ENCODE peak calls at places on chromosomes 13 and 19, in seven cellular contexts. One of them, this sample, is unnamed.

GRCh38 chr19:44800461-44800860 is 8.4 kb upstream of the BCAM start:
- DNase-seq in GM10248: peak
- DNase-seq in sigmoid colon: peak
- DNase-seq in Peyer's patch: peak
- DNase-seq in PC-9: peak
- DNase-seq in fibroblast of lung: peak
- DNase-seq in MM.1S: peak
- DNase-seq in this sample: peak

GRCh38 chr13:26853272-26853818 is 92.8 kb upstream of the GPR12 start:
- DNase-seq in GM10248: no peak
- DNase-seq in sigmoid colon: no peak
- DNase-seq in Peyer's patch: no peak
- DNase-seq in PC-9: no peak
- DNase-seq in fibroblast of lung: no peak
- DNase-seq in MM.1S: no peak
- DNase-seq in this sample: no peak

GRCh38 chr19:31408460-31409124 is 59.4 kb upstream of the TSHZ3 start:
- DNase-seq in GM10248: no peak
- DNase-seq in sigmoid colon: no peak
- DNase-seq in Peyer's patch: no peak
- DNase-seq in PC-9: no peak
- DNase-seq in fibroblast of lung: peak
- DNase-seq in MM.1S: no peak
- DNase-seq in this sample: no peak

GRCh38 chr13:80040219-80040976 is 300.5 kb downstream of the SPRY2 start:
- DNase-seq in GM10248: no peak
- DNase-seq in sigmoid colon: no peak
- DNase-seq in Peyer's patch: no peak
- DNase-seq in PC-9: peak
- DNase-seq in fibroblast of lung: peak
- DNase-seq in MM.1S: no peak
- DNase-seq in this sample: no peak

GRCh38 chr13:31409678-31410356 is 210.0 kb downstream of the B3GLCT start:
- DNase-seq in GM10248: no peak
- DNase-seq in sigmoid colon: no peak
- DNase-seq in Peyer's patch: no peak
- DNase-seq in PC-9: no peak
- DNase-seq in fibroblast of lung: peak
- DNase-seq in MM.1S: peak
- DNase-seq in this sample: no peak

GRCh38 chr19:48970923-48971395 is 5.8 kb downstream of the FTL start:
- DNase-seq in GM10248: peak
- DNase-seq in sigmoid colon: peak
- DNase-seq in Peyer's patch: peak
- DNase-seq in PC-9: peak
- DNase-seq in fibroblast of lung: peak
- DNase-seq in MM.1S: peak
- DNase-seq in this sample: peak

GRCh38 chr13:106794131-106794530 is 226.2 kb upstream of the ARGLU1 start:
- DNase-seq in GM10248: no peak
- DNase-seq in sigmoid colon: no peak
- DNase-seq in Peyer's patch: no peak
- DNase-seq in PC-9: no peak
- DNase-seq in fibroblast of lung: no peak
- DNase-seq in MM.1S: no peak
- DNase-seq in this sample: no peak

GRCh38 chr13:98977568-98978270 is at the start of gene DOCK9:
- DNase-seq in GM10248: no peak
- DNase-seq in sigmoid colon: peak
- DNase-seq in Peyer's patch: no peak
- DNase-seq in PC-9: peak
- DNase-seq in fibroblast of lung: peak
- DNase-seq in MM.1S: no peak
- DNase-seq in this sample: no peak

GRCh38 chr13:98565726-98566577 is 11.0 kb downstream of the STK24 start:
- DNase-seq in GM10248: no peak
- DNase-seq in sigmoid colon: peak
- DNase-seq in Peyer's patch: no peak
- DNase-seq in PC-9: no peak
- DNase-seq in fibroblast of lung: peak
- DNase-seq in MM.1S: no peak
- DNase-seq in this sample: no peak

DNA sequence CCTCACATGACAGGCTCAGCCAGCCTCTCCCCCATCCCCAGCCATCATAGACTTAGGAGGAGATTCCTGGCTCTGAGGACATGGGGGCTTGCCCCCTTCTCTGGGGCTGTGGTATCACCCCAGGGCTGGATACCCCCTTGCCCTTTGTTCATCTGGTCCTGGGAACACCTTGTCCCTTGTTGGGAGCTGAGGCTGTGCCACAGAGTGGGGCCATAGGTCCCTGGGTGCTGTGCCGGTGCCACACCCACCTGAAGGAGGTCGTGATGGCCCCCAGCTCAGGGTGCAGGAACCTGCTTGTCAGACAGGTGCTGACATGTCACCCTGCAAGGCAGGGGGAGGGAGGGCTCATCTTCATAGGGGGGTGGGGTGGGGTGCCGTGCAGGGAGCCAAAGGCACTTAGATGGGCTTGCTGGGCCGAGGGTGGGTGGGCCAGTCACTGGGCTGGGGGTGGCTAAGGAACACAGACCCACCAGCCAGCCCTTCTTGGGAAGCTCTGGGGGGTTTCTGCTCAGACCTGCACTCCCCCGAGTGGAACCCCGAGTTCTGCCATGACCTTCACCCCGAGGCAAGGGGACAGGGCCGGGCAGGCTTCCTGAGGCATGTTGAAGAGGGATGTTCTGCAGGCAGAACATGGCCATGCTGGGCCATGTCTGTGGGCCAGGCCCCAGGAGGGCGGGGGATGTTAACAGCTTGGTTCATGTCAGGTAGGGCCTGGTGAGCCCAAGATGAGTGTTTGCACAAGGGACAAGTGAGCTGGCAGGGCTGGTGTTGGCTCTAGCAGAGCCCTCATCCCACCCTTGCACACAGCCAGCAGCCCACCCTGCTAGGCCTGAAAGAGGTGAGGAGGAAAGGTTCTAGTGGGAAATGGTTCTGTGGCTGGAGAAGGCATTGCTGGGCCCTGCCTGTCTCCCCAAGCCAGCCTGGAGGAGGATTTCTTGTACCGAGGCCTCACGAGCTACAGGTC is 28.0 kb downstream of the TSSK6 start:
- DNase-seq in GM10248: no peak
- DNase-seq in sigmoid colon: no peak
- DNase-seq in Peyer's patch: no peak
- DNase-seq in PC-9: no peak
- DNase-seq in fibroblast of lung: no peak
- DNase-seq in MM.1S: no peak
- DNase-seq in this sample: no peak
- TF ChIP-seq CTCF in GM10248: no peak
- TF ChIP-seq CTCF in sigmoid colon: no peak
- TF ChIP-seq CTCF in Peyer's patch: no peak
- TF ChIP-seq CTCF in PC-9: no peak
- TF ChIP-seq CTCF in fibroblast of lung: no peak
- TF ChIP-seq CTCF in MM.1S: no peak
- TF ChIP-seq CTCF in this sample: no peak

GRCh38 chr19:17389288-17389687 is 4.7 kb downstream of the CCDC194 start:
- DNase-seq in GM10248: no peak
- DNase-seq in sigmoid colon: no peak
- DNase-seq in Peyer's patch: no peak
- DNase-seq in PC-9: no peak
- DNase-seq in fibroblast of lung: no peak
- DNase-seq in MM.1S: no peak
- DNase-seq in this sample: no peak
- TF ChIP-seq CTCF in GM10248: no peak
- TF ChIP-seq CTCF in sigmoid colon: no peak
- TF ChIP-seq CTCF in Peyer's patch: no peak
- TF ChIP-seq CTCF in PC-9: no peak
- TF ChIP-seq CTCF in fibroblast of lung: no peak
- TF ChIP-seq CTCF in MM.1S: no peak
- TF ChIP-seq CTCF in this sample: no peak

GRCh38 chr13:109028626-109029025 is 399.2 kb downstream of the MYO16 start:
- DNase-seq in GM10248: no peak
- DNase-seq in sigmoid colon: no peak
- DNase-seq in Peyer's patch: no peak
- DNase-seq in PC-9: no peak
- DNase-seq in fibroblast of lung: peak
- DNase-seq in MM.1S: no peak
- DNase-seq in this sample: no peak

DNA sequence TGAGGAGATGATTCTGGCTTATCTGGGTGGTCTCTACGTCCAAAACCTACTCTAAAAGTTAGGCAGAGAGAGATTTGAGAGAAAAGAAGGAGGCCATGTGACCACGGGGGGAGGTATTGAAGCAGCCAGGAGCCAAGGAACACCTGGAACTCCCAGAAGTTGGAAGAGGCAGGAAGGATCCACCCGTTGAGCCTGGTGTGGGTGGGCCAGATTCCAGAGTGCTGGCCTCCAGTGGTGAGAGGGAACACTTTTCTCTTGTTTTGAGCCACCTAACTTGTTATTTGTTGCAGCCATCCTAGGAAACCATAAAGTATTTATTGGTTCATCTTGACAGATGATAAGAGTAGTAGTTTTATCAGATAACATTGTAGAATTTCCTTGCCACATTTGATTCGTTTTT is 396.9 kb downstream of the MYO16 start:
- DNase-seq in GM10248: no peak
- DNase-seq in sigmoid colon: no peak
- DNase-seq in Peyer's patch: no peak
- DNase-seq in PC-9: no peak
- DNase-seq in fibroblast of lung: no peak
- DNase-seq in MM.1S: no peak
- DNase-seq in this sample: no peak
- TF ChIP-seq CTCF in GM10248: no peak
- TF ChIP-seq CTCF in sigmoid colon: no peak
- TF ChIP-seq CTCF in Peyer's patch: no peak
- TF ChIP-seq CTCF in PC-9: no peak
- TF ChIP-seq CTCF in fibroblast of lung: no peak
- TF ChIP-seq CTCF in MM.1S: no peak
- TF ChIP-seq CTCF in this sample: no peak

GRCh38 chr19:10283301-10283733 is 3.4 kb upstream of the ICAM4 start:
- DNase-seq in GM10248: no peak
- DNase-seq in sigmoid colon: no peak
- DNase-seq in Peyer's patch: no peak
- DNase-seq in PC-9: peak
- DNase-seq in fibroblast of lung: no peak
- DNase-seq in MM.1S: no peak
- DNase-seq in this sample: no peak

GRCh38 chr19:10274589-10274988 is 3.7 kb downstream of the ICAM1 start:
- DNase-seq in GM10248: no peak
- DNase-seq in sigmoid colon: no peak
- DNase-seq in Peyer's patch: no peak
- DNase-seq in PC-9: no peak
- DNase-seq in fibroblast of lung: no peak
- DNase-seq in MM.1S: no peak
- DNase-seq in this sample: no peak

GRCh38 chr19:10277795-10278583 is 7.1 kb downstream of the ICAM1 start:
- DNase-seq in GM10248: no peak
- DNase-seq in sigmoid colon: no peak
- DNase-seq in Peyer's patch: no peak
- DNase-seq in PC-9: no peak
- DNase-seq in fibroblast of lung: no peak
- DNase-seq in MM.1S: no peak
- DNase-seq in this sample: no peak

GRCh38 chr19:10279737-10280442 is 6.9 kb upstream of the ICAM4 start:
- DNase-seq in GM10248: no peak
- DNase-seq in sigmoid colon: no peak
- DNase-seq in Peyer's patch: no peak
- DNase-seq in PC-9: peak
- DNase-seq in fibroblast of lung: no peak
- DNase-seq in MM.1S: no peak
- DNase-seq in this sample: no peak

GRCh38 chr19:10278935-10279334 is 7.8 kb upstream of the ICAM4 start:
- DNase-seq in GM10248: no peak
- DNase-seq in sigmoid colon: no peak
- DNase-seq in Peyer's patch: no peak
- DNase-seq in PC-9: no peak
- DNase-seq in fibroblast of lung: no peak
- DNase-seq in MM.1S: no peak
- DNase-seq in this sample: no peak
- TF ChIP-seq CTCF in GM10248: no peak
- TF ChIP-seq CTCF in sigmoid colon: no peak
- TF ChIP-seq CTCF in Peyer's patch: no peak
- TF ChIP-seq CTCF in PC-9: no peak
- TF ChIP-seq CTCF in fibroblast of lung: no peak
- TF ChIP-seq CTCF in MM.1S: no peak
- TF ChIP-seq CTCF in this sample: no peak

DNA sequence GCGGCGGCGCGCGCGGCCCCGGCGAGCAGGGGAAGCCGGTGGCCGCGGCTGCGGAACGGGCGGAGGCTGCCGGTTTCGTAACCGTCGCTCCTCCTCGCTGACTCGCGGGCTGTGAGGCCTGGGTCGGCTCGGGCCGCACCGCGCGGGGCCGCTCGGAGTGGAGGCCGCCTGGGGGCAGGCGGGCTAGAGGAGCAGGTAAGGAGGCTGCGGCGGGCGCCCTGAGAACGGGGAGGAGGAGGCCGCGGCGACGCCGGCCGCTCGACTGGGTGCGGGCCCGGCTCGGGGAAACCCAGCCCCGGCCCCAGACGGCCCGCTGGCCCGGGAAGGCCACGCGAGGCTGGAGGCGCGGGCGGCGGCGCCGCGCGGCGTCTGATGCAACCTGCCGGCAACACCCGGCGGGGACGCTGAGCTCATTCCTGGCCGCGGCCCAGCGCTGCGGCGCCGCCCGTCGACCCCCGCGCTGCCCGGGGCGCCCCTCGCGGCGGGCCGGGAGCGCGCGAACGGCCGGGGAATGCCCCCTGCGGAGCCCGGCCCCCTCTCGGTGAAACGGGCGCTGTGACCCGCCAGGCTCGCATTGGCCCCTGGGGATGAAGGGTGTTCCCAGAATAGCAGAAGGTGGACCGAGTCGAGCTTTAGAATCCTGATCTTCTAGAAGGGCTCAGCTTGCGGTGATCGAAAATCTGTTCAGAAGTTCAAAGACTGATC is at the start of gene CEBPG:
- DNase-seq in GM10248: peak
- DNase-seq in sigmoid colon: peak
- DNase-seq in Peyer's patch: peak
- DNase-seq in PC-9: no peak
- DNase-seq in fibroblast of lung: peak
- DNase-seq in MM.1S: peak
- DNase-seq in this sample: peak
- TF ChIP-seq CTCF in GM10248: no peak
- TF ChIP-seq CTCF in sigmoid colon: no peak
- TF ChIP-seq CTCF in Peyer's patch: no peak
- TF ChIP-seq CTCF in PC-9: no peak
- TF ChIP-seq CTCF in fibroblast of lung: peak
- TF ChIP-seq CTCF in MM.1S: peak
- TF ChIP-seq CTCF in this sample: peak